ENCODE peak calls at places on chromosomes 5 and 9, in eight cellular contexts. A, Y, Z, B, S, K, X and P are unnamed samples.

GRCh38 chr5:115559524-115559923 is 14.9 kb upstream of the FEM1C start:
- DNase-seq in K (no peak), B (peak), X (no peak), S (no peak), Z (no peak), Y (no peak), A (peak), P (no peak)

GRCh38 chr5:116428966-116429365 is 145.7 kb downstream of the SEMA6A start:
- DNase-seq in X (no peak), A (no peak), Y (no peak), B (no peak), Z (no peak), K (no peak), S (no peak), P (no peak)

GRCh38 chr9:110918316-110919054 is 119.8 kb downstream of the LPAR1 start:
- DNase-seq in Y (no peak), A (peak), X (no peak), Z (peak), B (peak), K (no peak), S (no peak), P (no peak)

GRCh38 chr5:52948418-52949076 is 40.6 kb upstream of the ITGA2 start:
- DNase-seq in B (peak), K (peak), Y (peak), X (peak), Z (peak), S (peak), A (peak), P (peak)

GRCh38 chr5:6868170-6868569 is 154.9 kb downstream of the TENT4A start:
- DNase-seq in B (no peak), S (no peak), A (no peak), X (no peak), Z (no peak), K (no peak), Y (no peak), P (no peak)

GRCh38 chr9:109855540-109855939 is 75.5 kb downstream of the PALM2AKAP2 start:
- DNase-seq in S (no peak), Y (no peak), Z (no peak), B (no peak), A (no peak), X (no peak), K (no peak), P (no peak)

GRCh38 chr5:92775711-92776615 is 805.1 kb downstream of the NR2F1-AS1 start:
- DNase-seq in S (no peak), Y (no peak), A (peak), B (no peak), Z (no peak), X (no peak), K (no peak), P (no peak)

GRCh38 chr5:122999947-123000563 is 36.5 kb downstream of the PPIC start:
- DNase-seq in B (no peak), A (peak), S (no peak), Z (no peak), Y (peak), K (peak), X (peak), P (no peak)

GRCh38 chr5:59795141-59795540 is 98.4 kb downstream of the PDE4D start:
- DNase-seq in Z (no peak), X (no peak), Y (no peak), S (no peak), K (no peak), A (no peak), B (no peak), P (no peak)

GRCh38 chr9:127525426-127526188 is 74.3 kb downstream of the LRSAM1 start:
- DNase-seq in A (peak), Y (peak), B (peak), Z (no peak), S (no peak), X (no peak), K (no peak), P (peak)

GRCh38 chr5:133818031-133818431 is 150.4 kb downstream of the C5orf15 start:
- DNase-seq in Y (no peak), X (no peak), S (no peak), A (no peak), K (no peak), B (no peak), Z (no peak), P (no peak)

GRCh38 chr5:61966558-61966957 is 339.4 kb upstream of the KIF2A start:
- DNase-seq in X (no peak), Y (no peak), Z (no peak), A (no peak), K (no peak), S (no peak), B (no peak), P (no peak)

GRCh38 chr9:99690573-99690972 is 131.1 kb upstream of the NR4A3 start:
- DNase-seq in S (no peak), Y (no peak), B (no peak), A (no peak), K (no peak), Z (no peak), X (no peak), P (no peak)

GRCh38 chr5:137836997-137837396 is 30.7 kb upstream of the MYOT start:
- DNase-seq in Z (no peak), K (no peak), B (no peak), Y (no peak), S (no peak), A (peak), X (no peak), P (no peak)

GRCh38 chr9:101564252-101564651 is 30.5 kb downstream of the PPP3R2 start:
- DNase-seq in X (no peak), B (no peak), K (no peak), Z (no peak), Y (no peak), S (no peak), A (no peak), P (no peak)

GRCh38 chr9:86361176-86361575 is 7.0 kb upstream of the TUT7 start:
- DNase-seq in X (no peak), B (no peak), Z (no peak), A (no peak), K (no peak), S (no peak), Y (no peak), P (no peak)

GRCh38 chr5:176748967-176749935 is 61.1 kb upstream of the UNC5A start:
- DNase-seq in Y (no peak), X (no peak), K (no peak), B (no peak), A (no peak), Z (no peak), S (no peak), P (no peak)

GRCh38 chr5:157914389-157914788 is 55.4 kb upstream of the CLINT1 start:
- DNase-seq in A (no peak), X (no peak), Z (no peak), K (no peak), S (no peak), Y (no peak), B (no peak), P (no peak)

GRCh38 chr5:96881511-96882115 is 5.3 kb downstream of the ERAP2 start:
- DNase-seq in K (no peak), A (peak), B (peak), Y (peak), Z (peak), S (no peak), X (no peak), P (peak)

GRCh38 chr5:103801681-103802080 is 239.1 kb upstream of the NUDT12 start:
- DNase-seq in Y (no peak), Z (no peak), B (no peak), X (no peak), K (no peak), S (no peak), A (peak), P (no peak)

GRCh38 chr5:163894645-163895044 is 389.2 kb downstream of the MAT2B start:
- DNase-seq in A (peak), Z (peak), K (no peak), S (no peak), B (no peak), X (peak), Y (peak), P (no peak)

GRCh38 chr5:95621839-95622629 is 2.1 kb downstream of the GPR150 start:
- DNase-seq in K (no peak), S (no peak), A (no peak), X (no peak), Y (no peak), Z (no peak), B (no peak), P (no peak)

GRCh38 chr5:86865396-86865795 is 247.7 kb downstream of the COX7C start:
- DNase-seq in K (no peak), B (no peak), Y (no peak), A (no peak), X (no peak), S (no peak), Z (no peak), P (no peak)

GRCh38 chr5:126878085-126878484 is 101.1 kb downstream of the LMNB1 start:
- DNase-seq in A (no peak), Y (no peak), B (no peak), K (no peak), S (no peak), X (no peak), Z (no peak), P (no peak)

GRCh38 chr5:76790632-76791290 is 28.1 kb upstream of the F2RL1 start:
- DNase-seq in A (peak), Z (peak), K (no peak), S (no peak), Y (peak), B (peak), X (peak), P (peak)

GRCh38 chr9:100590481-100590880 is 12.6 kb downstream of the CAVIN4 start:
- DNase-seq in X (no peak), Z (peak), B (peak), A (peak), K (no peak), S (no peak), Y (no peak), P (no peak)

GRCh38 chr9:35798658-35799366 is 7.4 kb downstream of the NPR2 start:
- DNase-seq in B (peak), X (no peak), S (no peak), Z (no peak), Y (peak), A (peak), K (no peak), P (no peak)

GRCh38 chr9:7342229-7342628 is 457.3 kb downstream of the DMAC1 start:
- DNase-seq in Y (no peak), A (peak), S (no peak), B (no peak), X (no peak), K (no peak), Z (no peak), P (no peak)

GRCh38 chr5:19927919-19928318 is 60.1 kb downstream of the CDH18 start:
- DNase-seq in Z (no peak), Y (no peak), X (no peak), A (peak), K (no peak), S (no peak), B (no peak), P (no peak)

GRCh38 chr5:141478321-141478945 is 2.7 kb downstream of the PCDHGC3 start:
- DNase-seq in X (no peak), K (no peak), B (peak), A (no peak), Z (no peak), S (no peak), Y (no peak), P (no peak)

GRCh38 chr9:95264954-95265615 is 52.4 kb downstream of the FANCC start:
- DNase-seq in Z (peak), K (no peak), S (no peak), X (peak), A (peak), B (peak), Y (peak), P (peak)